ENCODE peak calls at places on chromosomes 13 and 19, in nine cellular contexts. T is tibial nerve, V is ovary, Q is HepG2, I is stomach, D is transverse colon, W is A549, X is H1, Z is sigmoid colon. A is an unnamed sample. For H3K4me1, the result is how much of the 10 kb centered on the place peaks cover.

GRCh38 chr19:5926641-5927438 is 12.8 kb downstream of the CAPS start:
- DNase-seq in T (peak), V (no peak), Q (no peak), W (no peak), D (peak), Z (peak), I (no peak), X (no peak), A (no peak)

GRCh38 chr13:43758834-43759233 is 27.9 kb downstream of the ENOX1 start:
- DNase-seq in Z (no peak), T (no peak), X (no peak), D (no peak), I (no peak), Q (no peak), W (no peak), V (no peak), A (no peak)

GRCh38 chr19:3932931-3933810 is at the start of gene NMRK2:
- DNase-seq in Z (no peak), I (no peak), X (peak), T (no peak), W (no peak), D (no peak), Q (no peak), V (no peak), A (no peak)

GRCh38 chr13:48892311-48892710 is 83.4 kb upstream of the FNDC3A start:
- DNase-seq in X (no peak), D (no peak), Q (peak), T (no peak), V (no peak), W (peak), Z (no peak), I (no peak), A (no peak)

GRCh38 chr13:76884167-76884566 is 2.0 kb downstream of the KCTD12 start:
- DNase-seq in Q (no peak), T (no peak), Z (peak), I (peak), W (no peak), V (peak), X (no peak), D (peak), A (no peak)

GRCh38 chr19:58330458-58330857 is 3.7 kb downstream of the ZSCAN22 start:
- DNase-seq in Z (no peak), W (no peak), I (peak), X (no peak), V (no peak), T (no peak), Q (no peak), D (no peak), A (no peak)

GRCh38 chr13:106610511-106610910 is 42.6 kb upstream of the ARGLU1 start:
- DNase-seq in X (no peak), D (no peak), I (no peak), W (no peak), Q (no peak), Z (no peak), V (no peak), T (no peak), A (no peak)

GRCh38 chr13:100131863-100132574 is 43.1 kb downstream of the PCCA start:
- DNase-seq in D (no peak), V (no peak), I (no peak), X (no peak), Z (no peak), T (no peak), Q (peak), W (peak), A (no peak)

GRCh38 chr13:51585234-51585672 is 991 bp downstream of the WDFY2 start:
- DNase-seq in Z (no peak), Q (no peak), X (no peak), I (no peak), W (no peak), V (no peak), T (peak), D (no peak), A (no peak)

GRCh38 chr13:43134896-43135295 is 111.5 kb downstream of the DNAJC15 start:
- DNase-seq in X (no peak), Q (no peak), Z (no peak), I (no peak), T (no peak), W (no peak), D (no peak), V (no peak), A (no peak)

GRCh38 chr19:29630661-29631060 is 24.6 kb downstream of the POP4 start:
- DNase-seq in D (no peak), Z (peak), V (no peak), T (no peak), Q (no peak), X (no peak), W (no peak), I (no peak), A (no peak)

GRCh38 chr19:596263-596655 is 6.6 kb downstream of the HCN2 start:
- DNase-seq in I (no peak), Z (no peak), Q (no peak), V (no peak), W (no peak), X (no peak), T (no peak), D (no peak), A (peak)

GRCh38 chr13:38921081-38921480 is 69.5 kb downstream of the STOML3 start:
- DNase-seq in Z (no peak), T (no peak), W (no peak), X (no peak), Q (no peak), D (no peak), I (no peak), V (no peak), A (no peak)

GRCh38 chr19:47247308-47247990 is 8.9 kb upstream of the CCDC9 start:
- DNase-seq in D (peak), X (peak), Q (peak), V (no peak), I (peak), T (peak), Z (peak), W (peak), A (peak)

GRCh38 chr13:57948884-57949283 is 317.3 kb downstream of the PCDH17 start:
- DNase-seq in D (no peak), V (no peak), I (no peak), Q (no peak), T (no peak), W (no peak), X (no peak), Z (no peak), A (no peak)

GRCh38 chr19:743168-743687 is 7.7 kb upstream of the MISP start:
- DNase-seq in V (peak), X (no peak), W (no peak), D (peak), Q (no peak), I (peak), Z (no peak), T (no peak), A (peak)

GRCh38 chr13:108346376-108346775 is 76.9 kb downstream of the TNFSF13B start:
- DNase-seq in Q (no peak), T (no peak), Z (no peak), D (no peak), V (no peak), I (no peak), X (no peak), W (no peak), A (no peak)

GRCh38 chr19:32404939-32405430 is 585 bp upstream of the DPY19L3 start:
- DNase-seq in X (peak), I (peak), Q (peak), W (no peak), D (peak), T (peak), V (peak), Z (peak), A (peak)

GRCh38 chr13:24216176-24216575 is 55.7 kb downstream of the SPATA13 start:
- DNase-seq in T (no peak), W (no peak), I (no peak), Q (no peak), D (no peak), V (no peak), X (no peak), Z (no peak), A (no peak)

GRCh38 chr19:5142725-5143097 is 173.8 kb downstream of the KDM4B start:
- DNase-seq in W (no peak), D (no peak), T (no peak), X (no peak), V (no peak), Q (no peak), I (no peak), Z (no peak), A (peak)

GRCh38 chr13:41668130-41668757 is 210.9 kb downstream of the RGCC start:
- DNase-seq in W (peak), T (peak), Z (peak), I (peak), Q (peak), V (peak), D (peak), X (no peak), A (no peak)

GRCh38 chr13:107271226-107271625 is 703.3 kb upstream of the ARGLU1 start:
- DNase-seq in V (no peak), Z (no peak), W (no peak), X (peak), T (no peak), I (no peak), Q (no peak), D (no peak), A (no peak)

GRCh38 chr13:42991892-42992584 is at the start of gene EPSTI1:
- DNase-seq in Z (peak), W (no peak), V (peak), T (peak), X (peak), I (peak), D (peak), Q (no peak), A (peak)

GRCh38 chr13:29582171-29582570 is 13.3 kb downstream of the SLC7A1 start:
- DNase-seq in I (no peak), X (no peak), Z (no peak), D (peak), Q (no peak), V (no peak), T (no peak), W (no peak), A (no peak)

GRCh38 chr13:91139232-91139631 is 208.3 kb upstream of the MIR17HG start:
- DNase-seq in D (no peak), V (no peak), W (no peak), I (no peak), Q (no peak), Z (no peak), X (no peak), T (no peak), A (no peak)

GRCh38 chr13:67131393-67131792 is 98.7 kb downstream of the PCDH9 start:
- DNase-seq in X (no peak), Q (no peak), W (no peak), T (no peak), D (no peak), Z (no peak), I (no peak), V (no peak), A (no peak)

GRCh38 chr13:34734932-34735331 is 207.1 kb upstream of the NBEA start:
- DNase-seq in W (no peak), T (no peak), I (no peak), Z (no peak), D (no peak), V (no peak), Q (no peak), X (no peak), A (no peak)

GRCh38 chr19:43726736-43727592 is 11.1 kb downstream of the IRGC start:
- DNase-seq in W (no peak), Z (no peak), V (no peak), I (no peak), X (no peak), Q (no peak), T (no peak), D (no peak), A (no peak)

GRCh38 chr13:102724923-102725322 is 30.1 kb upstream of the METTL21C start:
- DNase-seq in W (peak), Z (no peak), Q (peak), T (no peak), I (no peak), X (no peak), D (no peak), V (no peak), A (no peak)

GRCh38 chr19:46950526-46951235 is 69.0 kb upstream of the NPAS1 start:
- DNase-seq in I (no peak), V (no peak), X (no peak), T (no peak), Z (no peak), D (no peak), Q (no peak), W (no peak), A (no peak)

GRCh38 chr19:45469835-45470146 is 2.0 kb downstream of the FOSB start:
- DNase-seq in Q (peak), Z (no peak), I (peak), W (no peak), T (no peak), D (peak), X (no peak), V (no peak), A (peak)

DNA sequence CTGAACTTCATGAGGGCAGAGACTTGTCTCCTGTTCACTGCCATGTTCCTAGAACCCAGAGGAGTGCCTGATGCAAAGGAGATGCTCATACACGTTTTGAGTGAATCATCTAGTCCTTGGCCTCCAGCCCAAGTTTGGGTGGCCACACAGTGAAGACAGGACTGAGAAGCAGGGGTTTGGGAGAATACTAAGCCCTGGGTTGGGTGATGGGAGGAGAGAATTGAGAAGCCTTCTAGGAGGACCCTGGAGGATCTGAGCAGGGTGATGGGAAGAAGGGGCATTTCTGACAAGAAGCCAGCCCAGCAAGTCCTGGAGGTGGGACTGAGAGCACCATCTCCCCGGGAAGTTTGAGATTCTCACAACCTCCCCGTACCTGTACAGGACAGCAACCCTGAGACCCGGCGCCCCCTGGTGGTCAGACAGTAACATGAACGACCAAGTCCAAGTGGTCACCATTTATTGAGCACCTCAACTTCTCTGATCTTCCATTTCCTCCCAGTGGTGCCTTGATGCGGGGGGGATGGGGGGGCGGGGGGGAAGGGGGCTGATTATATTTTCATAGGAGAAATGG is 11.0 kb downstream of the CTU1 start:
- DNase-seq in W (peak), Q (peak), V (peak), X (peak), T (no peak), Z (peak), I (peak), D (peak), A (no peak)
- TF ChIP-seq EP300 in W (no peak), Q (no peak), V (no peak), X (no peak), T (no peak), Z (no peak), I (no peak), D (no peak), A (no peak)

GRCh38 chr19:41547569-41547968 is 28.4 kb upstream of the CEACAM21 start:
- DNase-seq in D (no peak), W (no peak), X (no peak), Q (no peak), Z (no peak), T (no peak), V (no peak), I (no peak), A (no peak)

GRCh38 chr19:41548954-41549688 is 26.8 kb upstream of the CEACAM21 start:
- DNase-seq in D (peak), I (peak), W (no peak), V (no peak), X (no peak), Z (no peak), T (no peak), Q (no peak), A (no peak)

GRCh38 chr19:41546386-41546789 is 29.6 kb upstream of the CEACAM21 start:
- DNase-seq in D (peak), T (no peak), Q (no peak), I (no peak), W (no peak), X (no peak), Z (peak), V (no peak), A (peak)

GRCh38 chr19:41545547-41545946 is 30.4 kb upstream of the CEACAM21 start:
- DNase-seq in Z (peak), T (no peak), I (no peak), W (no peak), X (no peak), V (no peak), D (no peak), Q (no peak), A (no peak)

GRCh38 chr19:41548047-41548446 is 27.9 kb upstream of the CEACAM21 start:
- DNase-seq in Q (no peak), V (no peak), T (no peak), I (no peak), D (no peak), W (no peak), Z (no peak), X (no peak), A (no peak)
- H3K4me1 ChIP-seq in Q (under half), V (under half), T (under half), I (under half), D (under half), W (under half), Z (under half), X (under half), A (under half)

DNA sequence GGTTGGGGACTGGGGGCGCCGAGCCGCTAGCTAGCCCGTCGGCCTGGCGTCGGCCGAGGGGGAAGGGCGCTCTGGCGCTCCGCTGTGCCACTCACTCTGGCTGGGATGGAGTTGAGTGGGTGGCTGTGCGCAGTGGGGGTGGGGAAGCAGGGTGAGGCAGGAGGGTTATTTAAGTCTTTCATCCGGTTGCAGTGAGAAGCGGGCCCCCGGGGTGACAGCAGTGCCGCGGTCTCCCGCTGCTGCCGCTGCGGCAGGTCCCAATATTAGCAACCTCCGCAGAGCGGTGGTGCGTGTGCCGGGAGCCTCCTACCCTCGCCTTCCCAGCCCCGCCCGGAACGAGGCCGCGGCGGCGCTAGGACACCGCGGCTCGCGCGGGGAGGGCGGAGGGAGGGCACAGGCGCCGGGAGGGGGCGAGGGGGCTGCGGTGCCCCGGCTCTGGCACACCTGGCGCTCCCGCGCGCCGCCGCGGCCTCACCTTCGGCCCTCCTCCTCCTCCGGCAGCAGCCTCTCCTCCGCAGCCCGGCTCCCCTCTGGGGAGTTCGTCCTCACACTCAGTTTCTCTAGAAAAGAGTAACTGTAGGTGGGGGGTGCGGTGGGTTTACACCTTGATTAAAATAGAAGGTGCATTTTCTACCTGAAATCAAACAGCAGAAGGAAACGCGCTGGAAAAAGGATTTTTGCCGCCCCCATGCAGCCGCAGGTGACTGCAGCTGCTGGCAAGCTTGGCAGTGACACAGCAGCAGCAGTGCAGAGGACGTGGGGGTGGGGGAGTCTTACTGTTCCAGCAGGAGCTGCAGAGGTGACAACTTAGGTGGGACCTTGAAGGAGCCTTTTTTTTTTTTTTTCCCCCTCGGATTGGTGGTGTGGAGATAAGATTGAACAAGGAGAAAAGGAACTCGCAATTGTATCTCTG is 4.5 kb downstream of the FGF9 start:
- DNase-seq in T (no peak), Z (peak), W (no peak), V (no peak), I (peak), D (peak), X (peak), Q (no peak), A (peak)
- H3K4me3 ChIP-seq in T (peak), Z (peak), W (peak), V (peak), I (peak), D (peak), X (peak), Q (no peak), A (peak)

GRCh38 chr19:14544977-14545715 is 15.8 kb downstream of the TECR start:
- DNase-seq in W (no peak), I (no peak), Q (no peak), X (no peak), Z (peak), V (no peak), D (peak), T (no peak), A (peak)
- TF ChIP-seq EP300 in W (no peak), I (no peak), Q (no peak), X (no peak), Z (no peak), V (no peak), D (no peak), T (no peak), A (no peak)

GRCh38 chr19:39369200-39369599 is 21.7 kb downstream of the PAF1 start:
- DNase-seq in D (no peak), V (no peak), I (no peak), X (no peak), W (no peak), Q (no peak), Z (no peak), T (no peak), A (no peak)

GRCh38 chr19:39372941-39373340 is 18.0 kb downstream of the PAF1 start:
- DNase-seq in T (no peak), D (no peak), Z (no peak), Q (no peak), W (no peak), X (no peak), V (no peak), I (no peak), A (no peak)

GRCh38 chr19:39372047-39372802 is 18.7 kb downstream of the PAF1 start:
- DNase-seq in I (peak), Z (peak), V (peak), X (no peak), Q (no peak), T (peak), D (peak), W (no peak), A (peak)

GRCh38 chr19:39375929-39376328 is 15.0 kb downstream of the PAF1 start:
- DNase-seq in D (no peak), Q (no peak), Z (no peak), W (no peak), V (no peak), T (no peak), X (no peak), I (no peak), A (no peak)

GRCh38 chr19:39370735-39371134 is 20.2 kb downstream of the PAF1 start:
- DNase-seq in W (no peak), Z (no peak), X (no peak), Q (no peak), T (no peak), V (no peak), I (no peak), D (no peak), A (no peak)
- H3K4me1 ChIP-seq in W (under half), Z (under half), X (under half), Q (under half), T (half or more), V (under half), I (under half), D (under half), A (under half)

DNA sequence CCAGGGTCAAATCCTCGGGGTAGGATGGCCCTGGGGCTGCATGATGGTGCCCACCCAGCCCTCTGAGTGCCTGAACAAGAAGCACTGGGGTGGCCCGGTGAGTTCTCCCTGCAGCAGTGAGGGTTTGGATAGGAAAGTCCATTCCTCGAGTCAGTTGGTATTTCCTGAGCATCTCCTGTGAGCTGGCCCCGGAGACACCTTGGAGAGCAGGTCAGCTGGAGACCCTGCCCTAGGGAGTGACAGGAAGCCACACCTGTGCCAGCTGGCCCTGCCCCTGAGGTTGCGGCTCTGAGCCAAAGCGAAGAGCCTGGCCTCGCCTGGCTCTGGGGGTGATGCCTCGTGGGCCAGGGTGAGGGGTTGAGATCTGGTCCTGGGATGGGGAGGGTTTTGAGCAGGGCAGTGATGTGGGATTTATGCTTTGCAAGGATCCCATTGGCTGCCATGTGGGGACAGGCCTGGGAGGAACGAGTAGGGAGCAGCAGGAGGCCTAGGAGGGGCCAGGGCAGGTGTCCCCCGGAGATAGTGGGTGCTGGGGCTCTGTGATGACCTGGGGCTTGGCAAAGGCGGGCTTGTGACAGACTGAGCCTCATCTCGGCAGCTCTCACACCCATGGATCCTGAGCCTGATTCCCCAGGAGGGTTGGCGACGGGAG is 16.0 kb downstream of the CRTC1 start:
- DNase-seq in Z (no peak), W (no peak), D (peak), Q (no peak), I (no peak), V (no peak), X (no peak), T (no peak), A (no peak)
- H3K4me3 ChIP-seq in Z (no peak), W (no peak), D (peak), Q (no peak), I (peak), V (no peak), X (no peak), T (no peak), A (no peak)

GRCh38 chr19:35509018-35509652 is 4.3 kb downstream of the DMKN start:
- DNase-seq in W (peak), D (peak), V (peak), T (no peak), Z (no peak), X (peak), Q (peak), I (peak), A (no peak)
- TF ChIP-seq EP300 in W (no peak), D (no peak), V (no peak), T (no peak), Z (no peak), X (no peak), Q (no peak), I (no peak), A (no peak)